ENCODE peak calls at places on chromosomes 12 and 14, in six cellular contexts. One of them, this sample, is unnamed.

GRCh38 chr12:49092816-49093406 is 1.7 kb downstream of the DHH start:
- DNase-seq in H1: no peak
- DNase-seq in IMR-90: no peak
- DNase-seq in neuronal stem cell: no peak
- DNase-seq in trophoblast cell: peak; percentile 54
- DNase-seq in mesendoderm: no peak
- DNase-seq in this sample: no peak

GRCh38 chr14:73381379-73382013 is 76.8 kb downstream of the NUMB start:
- DNase-seq in trophoblast cell: no peak
- DNase-seq in H1: no peak
- DNase-seq in neuronal stem cell: no peak
- DNase-seq in IMR-90: no peak
- DNase-seq in mesendoderm: no peak
- DNase-seq in this sample: no peak

GRCh38 chr12:91155990-91156389 is 26.6 kb downstream of the DCN start:
- DNase-seq in trophoblast cell: no peak
- DNase-seq in H1: no peak
- DNase-seq in IMR-90: no peak
- DNase-seq in mesendoderm: no peak
- DNase-seq in neuronal stem cell: no peak
- DNase-seq in this sample: no peak

GRCh38 chr14:85531594-85532391 is 1.8 kb downstream of the FLRT2 start:
- DNase-seq in mesendoderm: peak; percentile 91
- DNase-seq in H1: no peak
- DNase-seq in trophoblast cell: no peak
- DNase-seq in IMR-90: peak; percentile 80
- DNase-seq in neuronal stem cell: peak; percentile 49
- DNase-seq in this sample: peak; percentile 92

GRCh38 chr12:57518920-57519757 is 1.2 kb downstream of the DDIT3 start:
- DNase-seq in H1: no peak
- DNase-seq in mesendoderm: peak; percentile 85
- DNase-seq in trophoblast cell: peak; percentile 42
- DNase-seq in neuronal stem cell: no peak
- DNase-seq in IMR-90: peak; percentile 24
- DNase-seq in this sample: peak; percentile 43

GRCh38 chr12:19198272-19198671 is 68.7 kb downstream of the PLEKHA5 start:
- DNase-seq in trophoblast cell: peak; percentile 93
- DNase-seq in IMR-90: peak; percentile 88
- DNase-seq in mesendoderm: peak; percentile 81
- DNase-seq in neuronal stem cell: no peak
- DNase-seq in H1: no peak
- DNase-seq in this sample: peak; percentile 95

GRCh38 chr14:104598461-104599273 is 5.9 kb downstream of the TMEM179 start:
- DNase-seq in mesendoderm: no peak
- DNase-seq in trophoblast cell: no peak
- DNase-seq in IMR-90: no peak
- DNase-seq in neuronal stem cell: no peak
- DNase-seq in H1: no peak
- DNase-seq in this sample: no peak

GRCh38 chr12:66132408-66132807 is 1.9 kb upstream of the LLPH start:
- DNase-seq in neuronal stem cell: no peak
- DNase-seq in mesendoderm: peak; percentile 98
- DNase-seq in IMR-90: peak; percentile 94
- DNase-seq in H1: peak; percentile 56
- DNase-seq in trophoblast cell: no peak
- DNase-seq in this sample: peak; percentile 89

GRCh38 chr12:102107970-102108369 is 11.9 kb downstream of the NUP37 start:
- DNase-seq in mesendoderm: no peak
- DNase-seq in neuronal stem cell: no peak
- DNase-seq in H1: no peak
- DNase-seq in trophoblast cell: no peak
- DNase-seq in IMR-90: no peak
- DNase-seq in this sample: no peak

GRCh38 chr14:24058260-24058950 is 6.6 kb downstream of the CARMIL3 start:
- DNase-seq in trophoblast cell: peak; percentile 81
- DNase-seq in IMR-90: peak; percentile 64
- DNase-seq in mesendoderm: peak; percentile 80
- DNase-seq in H1: no peak
- DNase-seq in neuronal stem cell: peak; percentile 72
- DNase-seq in this sample: peak; percentile 76

GRCh38 chr14:71416392-71416791 is 509.1 kb downstream of the PCNX1 start:
- DNase-seq in IMR-90: peak; percentile 34
- DNase-seq in mesendoderm: peak; percentile 47
- DNase-seq in H1: no peak
- DNase-seq in neuronal stem cell: no peak
- DNase-seq in trophoblast cell: no peak
- DNase-seq in this sample: no peak

GRCh38 chr12:30437616-30438015 is 258.1 kb downstream of the IPO8 start:
- DNase-seq in mesendoderm: no peak
- DNase-seq in IMR-90: peak; percentile 21
- DNase-seq in H1: no peak
- DNase-seq in neuronal stem cell: no peak
- DNase-seq in trophoblast cell: no peak
- DNase-seq in this sample: peak; percentile 93

GRCh38 chr12:110536834-110537604 is 34.9 kb downstream of the RAD9B start:
- DNase-seq in trophoblast cell: peak; percentile 46
- DNase-seq in neuronal stem cell: no peak
- DNase-seq in IMR-90: peak; percentile 11
- DNase-seq in H1: no peak
- DNase-seq in mesendoderm: peak; percentile 18
- DNase-seq in this sample: no peak

GRCh38 chr12:121773011-121773777 is 20.3 kb downstream of the RHOF start:
- DNase-seq in IMR-90: peak; percentile 58
- DNase-seq in neuronal stem cell: no peak
- DNase-seq in mesendoderm: peak; percentile 81
- DNase-seq in trophoblast cell: peak; percentile 81
- DNase-seq in H1: no peak
- DNase-seq in this sample: peak; percentile 69

GRCh38 chr12:77324763-77325468 is 259.5 kb upstream of the E2F7 start:
- DNase-seq in trophoblast cell: peak; percentile 75
- DNase-seq in mesendoderm: peak; percentile 84
- DNase-seq in neuronal stem cell: peak; percentile 80
- DNase-seq in H1: peak; percentile 19
- DNase-seq in IMR-90: peak; percentile 61
- DNase-seq in this sample: peak; percentile 69

GRCh38 chr12:54265364-54265812 is 14.5 kb downstream of the CBX5 start:
- DNase-seq in mesendoderm: no peak
- DNase-seq in trophoblast cell: no peak
- DNase-seq in H1: no peak
- DNase-seq in IMR-90: no peak
- DNase-seq in neuronal stem cell: no peak
- DNase-seq in this sample: no peak

GRCh38 chr14:104084251-104085002 is 1.1 kb upstream of the ASPG start:
- DNase-seq in neuronal stem cell: no peak
- DNase-seq in H1: no peak
- DNase-seq in trophoblast cell: no peak
- DNase-seq in IMR-90: no peak
- DNase-seq in mesendoderm: peak; percentile 11
- DNase-seq in this sample: peak; percentile 1

GRCh38 chr14:86532219-86532618 is 1002.3 kb downstream of the FLRT2 start:
- DNase-seq in neuronal stem cell: no peak
- DNase-seq in mesendoderm: no peak
- DNase-seq in trophoblast cell: no peak
- DNase-seq in H1: no peak
- DNase-seq in IMR-90: peak; percentile 25
- DNase-seq in this sample: no peak

GRCh38 chr14:21069388-21070082 is 569 bp upstream of the ARHGEF40 start:
- DNase-seq in mesendoderm: peak; percentile 86
- DNase-seq in IMR-90: peak; percentile 29
- DNase-seq in neuronal stem cell: peak; percentile 69
- DNase-seq in trophoblast cell: peak; percentile 47
- DNase-seq in H1: no peak
- DNase-seq in this sample: peak; percentile 59

GRCh38 chr12:92134638-92135274 is 10.9 kb downstream of the BTG1 start:
- DNase-seq in IMR-90: peak; percentile 84
- DNase-seq in mesendoderm: no peak
- DNase-seq in neuronal stem cell: no peak
- DNase-seq in H1: no peak
- DNase-seq in trophoblast cell: no peak
- DNase-seq in this sample: peak; percentile 63

GRCh38 chr12:52050771-52051541 is at the start of gene NR4A1:
- DNase-seq in H1: no peak
- DNase-seq in IMR-90: peak; percentile 95
- DNase-seq in trophoblast cell: peak; percentile 80
- DNase-seq in neuronal stem cell: peak; percentile 93
- DNase-seq in mesendoderm: peak; percentile 89
- DNase-seq in this sample: peak; percentile 98

GRCh38 chr12:25644964-25645363 is 91.9 kb upstream of the LMNTD1 start:
- DNase-seq in IMR-90: no peak
- DNase-seq in H1: no peak
- DNase-seq in neuronal stem cell: no peak
- DNase-seq in mesendoderm: no peak
- DNase-seq in trophoblast cell: no peak
- DNase-seq in this sample: no peak

GRCh38 chr14:89422952-89423345 is 5.9 kb upstream of the FOXN3 start:
- DNase-seq in H1: no peak
- DNase-seq in mesendoderm: no peak
- DNase-seq in neuronal stem cell: no peak
- DNase-seq in IMR-90: no peak
- DNase-seq in trophoblast cell: no peak
- DNase-seq in this sample: no peak

GRCh38 chr14:55585854-55586253 is 5.8 kb downstream of the KTN1 start:
- DNase-seq in trophoblast cell: peak; percentile 35
- DNase-seq in neuronal stem cell: no peak
- DNase-seq in mesendoderm: no peak
- DNase-seq in IMR-90: peak; percentile 73
- DNase-seq in H1: no peak
- DNase-seq in this sample: peak; percentile 68

GRCh38 chr12:1972856-1973317 is 31.4 kb downstream of the DCP1B start:
- DNase-seq in H1: no peak
- DNase-seq in neuronal stem cell: no peak
- DNase-seq in IMR-90: peak; percentile 63
- DNase-seq in mesendoderm: no peak
- DNase-seq in trophoblast cell: no peak
- DNase-seq in this sample: peak; percentile 71
- H3K4me3 ChIP-seq in H1: no peak overlapping the region
- H3K4me3 ChIP-seq in neuronal stem cell: peak overlapping the region; percentile 44
- H3K4me3 ChIP-seq in IMR-90: peak overlapping the region; percentile 18
- H3K4me3 ChIP-seq in mesendoderm: no peak overlapping the region
- H3K4me3 ChIP-seq in trophoblast cell: no peak overlapping the region
- H3K4me3 ChIP-seq in this sample: peak overlapping the region; percentile 56

GRCh38 chr12:62654558-62655241 is 188.1 kb downstream of the MON2 start:
- DNase-seq in neuronal stem cell: no peak
- DNase-seq in H1: no peak
- DNase-seq in mesendoderm: peak; percentile 82
- DNase-seq in IMR-90: no peak
- DNase-seq in trophoblast cell: peak; percentile 87
- DNase-seq in this sample: no peak
- H2AK5ac ChIP-seq in neuronal stem cell: peak overlapping the region; percentile 27
- H2AK5ac ChIP-seq in H1: peak overlapping the region; percentile 99
- H2AK5ac ChIP-seq in mesendoderm: peak overlapping the region; percentile 99
- H2AK5ac ChIP-seq in IMR-90: no peak overlapping the region
- H2AK5ac ChIP-seq in trophoblast cell: no peak overlapping the region
- H2AK5ac ChIP-seq in this sample: no peak overlapping the region

GRCh38 chr14:65456247-65456646 is 43.7 kb downstream of the FUT8 start:
- DNase-seq in mesendoderm: no peak
- DNase-seq in IMR-90: no peak
- DNase-seq in neuronal stem cell: no peak
- DNase-seq in H1: no peak
- DNase-seq in trophoblast cell: no peak
- DNase-seq in this sample: no peak
- H3K4me3 ChIP-seq in mesendoderm: no peak overlapping the region
- H3K4me3 ChIP-seq in IMR-90: no peak overlapping the region
- H3K4me3 ChIP-seq in neuronal stem cell: no peak overlapping the region
- H3K4me3 ChIP-seq in H1: no peak overlapping the region
- H3K4me3 ChIP-seq in trophoblast cell: no peak overlapping the region
- H3K4me3 ChIP-seq in this sample: no peak overlapping the region

GRCh38 chr14:77313374-77313773 is 7.3 kb downstream of the POMT2 start:
- DNase-seq in neuronal stem cell: no peak
- DNase-seq in H1: no peak
- DNase-seq in mesendoderm: peak; percentile 86
- DNase-seq in trophoblast cell: peak; percentile 10
- DNase-seq in IMR-90: no peak
- DNase-seq in this sample: no peak

GRCh38 chr14:77314539-77314938 is 6.1 kb downstream of the POMT2 start:
- DNase-seq in IMR-90: no peak
- DNase-seq in neuronal stem cell: no peak
- DNase-seq in trophoblast cell: no peak
- DNase-seq in H1: no peak
- DNase-seq in mesendoderm: no peak
- DNase-seq in this sample: no peak

GRCh38 chr14:77316872-77317271 is 3.8 kb downstream of the POMT2 start:
- DNase-seq in mesendoderm: no peak
- DNase-seq in IMR-90: no peak
- DNase-seq in neuronal stem cell: no peak
- DNase-seq in H1: no peak
- DNase-seq in trophoblast cell: peak; percentile 56
- DNase-seq in this sample: no peak

GRCh38 chr14:77314043-77314442 is 6.6 kb downstream of the POMT2 start:
- DNase-seq in mesendoderm: peak; percentile 94
- DNase-seq in IMR-90: peak; percentile 89
- DNase-seq in trophoblast cell: peak; percentile 82
- DNase-seq in neuronal stem cell: no peak
- DNase-seq in H1: no peak
- DNase-seq in this sample: peak; percentile 94

DNA sequence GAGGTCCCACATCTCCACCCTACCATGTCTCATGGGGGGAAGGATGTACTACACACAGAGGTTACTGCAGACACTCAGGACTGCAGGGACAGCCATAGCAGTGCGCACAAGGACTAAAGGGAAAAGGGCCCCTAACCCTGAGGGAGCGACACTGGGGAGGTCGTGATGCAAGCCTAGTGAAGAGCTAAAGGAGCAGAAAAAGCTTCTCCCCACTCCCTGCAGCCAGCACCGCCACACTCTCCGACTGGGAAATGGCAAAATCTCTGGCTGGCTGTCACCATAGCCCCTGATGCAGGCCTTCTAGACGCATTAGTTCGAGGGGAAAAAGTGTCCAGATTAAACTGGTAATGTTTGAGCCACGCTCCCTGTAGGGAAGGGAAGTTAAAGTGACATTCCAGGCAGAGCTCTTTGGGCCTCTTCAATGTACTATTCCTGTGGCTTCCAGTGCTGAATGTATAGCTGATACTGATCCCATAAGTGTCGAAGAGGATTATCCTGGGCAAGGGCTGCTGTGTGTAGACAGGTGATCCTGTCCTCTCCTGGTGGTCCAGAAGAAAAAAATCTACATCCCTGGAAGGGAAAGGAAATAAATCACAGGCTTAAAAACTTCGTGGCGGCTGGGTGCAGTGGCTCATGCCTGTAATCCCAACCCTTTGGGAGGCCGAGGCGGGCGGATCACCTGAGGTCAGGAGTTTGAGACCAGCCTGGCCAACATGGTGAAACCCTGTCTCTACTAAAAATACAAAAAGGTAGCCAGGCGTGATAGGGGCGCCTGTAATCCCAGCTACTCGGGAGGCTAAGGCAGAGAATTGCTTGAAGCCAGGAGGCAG is 5.4 kb downstream of the POMT2 start:
- DNase-seq in IMR-90: no peak
- DNase-seq in neuronal stem cell: no peak
- DNase-seq in H1: no peak
- DNase-seq in trophoblast cell: peak; percentile 52
- DNase-seq in mesendoderm: no peak
- DNase-seq in this sample: peak; percentile 9
- H2AK5ac ChIP-seq in IMR-90: peak overlapping the region; percentile 92
- H2AK5ac ChIP-seq in neuronal stem cell: peak overlapping the region; percentile 24
- H2AK5ac ChIP-seq in H1: peak overlapping the region; percentile 89
- H2AK5ac ChIP-seq in trophoblast cell: peak overlapping the region; percentile 31
- H2AK5ac ChIP-seq in mesendoderm: peak overlapping the region; percentile 65
- H2AK5ac ChIP-seq in this sample: peak overlapping the region; percentile 72

GRCh38 chr14:96592591-96593388 is 90.6 kb downstream of the PAPOLA start:
- DNase-seq in mesendoderm: no peak
- DNase-seq in H1: peak; percentile 21
- DNase-seq in IMR-90: peak; percentile 17
- DNase-seq in neuronal stem cell: peak; percentile 26
- DNase-seq in trophoblast cell: peak; percentile 48
- DNase-seq in this sample: no peak
- H3K4me3 ChIP-seq in mesendoderm: no peak overlapping the region
- H3K4me3 ChIP-seq in H1: peak overlapping the region; percentile 55
- H3K4me3 ChIP-seq in IMR-90: peak overlapping the region; percentile 56
- H3K4me3 ChIP-seq in neuronal stem cell: peak overlapping the region; percentile 75
- H3K4me3 ChIP-seq in trophoblast cell: no peak overlapping the region
- H3K4me3 ChIP-seq in this sample: no peak overlapping the region